ENCODE peak calls at places on chromosomes 12 and 14, in five cellular contexts. One of them, this sample, is unnamed.

GRCh38 chr14:76426161-76426696 is 50.3 kb downstream of the ESRRB start:
- DNase-seq in A549: no peak
- DNase-seq in vagina: no peak
- DNase-seq in transverse colon: no peak
- DNase-seq in sigmoid colon: no peak
- DNase-seq in this sample: no peak

GRCh38 chr12:93279849-93280412 is 97.8 kb upstream of the NUDT4 start:
- DNase-seq in A549: no peak
- DNase-seq in transverse colon: no peak
- DNase-seq in sigmoid colon: no peak
- DNase-seq in vagina: no peak
- DNase-seq in this sample: no peak

GRCh38 chr12:66905201-66905600 is 226.3 kb upstream of the GRIP1 start:
- DNase-seq in A549: no peak
- DNase-seq in transverse colon: no peak
- DNase-seq in sigmoid colon: no peak
- DNase-seq in vagina: no peak
- DNase-seq in this sample: no peak

GRCh38 chr12:78951746-78952532 is 87.4 kb downstream of the SYT1 start:
- DNase-seq in A549: no peak
- DNase-seq in vagina: no peak
- DNase-seq in transverse colon: no peak
- DNase-seq in sigmoid colon: no peak
- DNase-seq in this sample: no peak

GRCh38 chr12:117897379-117898161 is 71.2 kb downstream of the KSR2 start:
- DNase-seq in sigmoid colon: no peak
- DNase-seq in vagina: no peak
- DNase-seq in A549: no peak
- DNase-seq in transverse colon: no peak
- DNase-seq in this sample: no peak

GRCh38 chr14:20652996-20653975 is 11.8 kb upstream of the OR6S1 start:
- DNase-seq in A549: peak; percentile 97
- DNase-seq in vagina: no peak
- DNase-seq in sigmoid colon: no peak
- DNase-seq in transverse colon: no peak
- DNase-seq in this sample: no peak

GRCh38 chr12:90024261-90024660 is 315.6 kb upstream of the ATP2B1 start:
- DNase-seq in vagina: no peak
- DNase-seq in A549: peak; percentile 62
- DNase-seq in transverse colon: no peak
- DNase-seq in sigmoid colon: no peak
- DNase-seq in this sample: peak; percentile 24

GRCh38 chr12:121799842-121800693 is 3.7 kb upstream of the SETD1B start:
- DNase-seq in vagina: peak; percentile 94
- DNase-seq in A549: peak; percentile 91
- DNase-seq in sigmoid colon: peak; percentile 97
- DNase-seq in transverse colon: peak; percentile 94
- DNase-seq in this sample: peak; percentile 91

GRCh38 chr14:103537175-103537990 is 8.4 kb downstream of the TRMT61A start:
- DNase-seq in transverse colon: no peak
- DNase-seq in sigmoid colon: peak; percentile 64
- DNase-seq in A549: no peak
- DNase-seq in vagina: no peak
- DNase-seq in this sample: no peak

GRCh38 chr14:92641306-92641705 is 107.1 kb downstream of the LGMN start:
- DNase-seq in sigmoid colon: no peak
- DNase-seq in vagina: no peak
- DNase-seq in transverse colon: no peak
- DNase-seq in A549: no peak
- DNase-seq in this sample: no peak

GRCh38 chr12:3342051-3342450 is 149.0 kb upstream of the PRMT8 start:
- DNase-seq in A549: peak; percentile 22
- DNase-seq in transverse colon: no peak
- DNase-seq in vagina: no peak
- DNase-seq in sigmoid colon: no peak
- DNase-seq in this sample: peak; percentile 61

GRCh38 chr14:66380143-66380542 is 106.0 kb upstream of the CCDC196 start:
- DNase-seq in transverse colon: no peak
- DNase-seq in vagina: no peak
- DNase-seq in sigmoid colon: no peak
- DNase-seq in A549: no peak
- DNase-seq in this sample: no peak

GRCh38 chr14:93674343-93674742 is 113.9 kb downstream of the PRIMA1 start:
- DNase-seq in transverse colon: no peak
- DNase-seq in A549: no peak
- DNase-seq in sigmoid colon: no peak
- DNase-seq in vagina: no peak
- DNase-seq in this sample: no peak

GRCh38 chr12:118361889-118362288 is 10.8 kb downstream of the TAOK3 start:
- DNase-seq in transverse colon: no peak
- DNase-seq in sigmoid colon: no peak
- DNase-seq in A549: no peak
- DNase-seq in vagina: no peak
- DNase-seq in this sample: no peak

GRCh38 chr12:28996688-28997087 is 152.4 kb upstream of the FAR2 start:
- DNase-seq in sigmoid colon: no peak
- DNase-seq in vagina: no peak
- DNase-seq in A549: no peak
- DNase-seq in transverse colon: no peak
- DNase-seq in this sample: no peak

GRCh38 chr14:79598339-79598738 is 613.0 kb downstream of the DIO2 start:
- DNase-seq in A549: no peak
- DNase-seq in vagina: no peak
- DNase-seq in sigmoid colon: no peak
- DNase-seq in transverse colon: no peak
- DNase-seq in this sample: no peak

GRCh38 chr14:33909380-33910084 is 41.3 kb downstream of the EGLN3 start:
- DNase-seq in vagina: no peak
- DNase-seq in A549: no peak
- DNase-seq in transverse colon: no peak
- DNase-seq in sigmoid colon: no peak
- DNase-seq in this sample: no peak

GRCh38 chr12:77751939-77752338 is 78.8 kb upstream of the NAV3 start:
- DNase-seq in sigmoid colon: no peak
- DNase-seq in A549: no peak
- DNase-seq in transverse colon: no peak
- DNase-seq in vagina: no peak
- DNase-seq in this sample: no peak

GRCh38 chr14:22485178-22485577 is 103.8 kb downstream of the DAD1 start:
- DNase-seq in A549: no peak
- DNase-seq in transverse colon: no peak
- DNase-seq in vagina: no peak
- DNase-seq in sigmoid colon: no peak
- DNase-seq in this sample: no peak
- H3K4me1 ChIP-seq in A549: no peaks in the 10 kb centered on the region
- H3K4me1 ChIP-seq in transverse colon: no peaks in the 10 kb centered on the region
- H3K4me1 ChIP-seq in vagina: peaks cover 65% of the 10 kb centered on the region
- H3K4me1 ChIP-seq in sigmoid colon: peaks cover 23% of the 10 kb centered on the region
- H3K4me1 ChIP-seq in this sample: peaks cover 13% of the 10 kb centered on the region

GRCh38 chr14:70257526-70257925 is 68.8 kb upstream of the SLC8A3 start:
- DNase-seq in vagina: no peak
- DNase-seq in A549: peak; percentile 44
- DNase-seq in transverse colon: peak; percentile 21
- DNase-seq in sigmoid colon: no peak
- DNase-seq in this sample: peak; percentile 31
- TF ChIP-seq CTCF in vagina: no peak
- TF ChIP-seq CTCF in A549: peak; percentile 28
- TF ChIP-seq CTCF in transverse colon: no peak
- TF ChIP-seq CTCF in sigmoid colon: no peak
- TF ChIP-seq CTCF in this sample: no peak

DNA sequence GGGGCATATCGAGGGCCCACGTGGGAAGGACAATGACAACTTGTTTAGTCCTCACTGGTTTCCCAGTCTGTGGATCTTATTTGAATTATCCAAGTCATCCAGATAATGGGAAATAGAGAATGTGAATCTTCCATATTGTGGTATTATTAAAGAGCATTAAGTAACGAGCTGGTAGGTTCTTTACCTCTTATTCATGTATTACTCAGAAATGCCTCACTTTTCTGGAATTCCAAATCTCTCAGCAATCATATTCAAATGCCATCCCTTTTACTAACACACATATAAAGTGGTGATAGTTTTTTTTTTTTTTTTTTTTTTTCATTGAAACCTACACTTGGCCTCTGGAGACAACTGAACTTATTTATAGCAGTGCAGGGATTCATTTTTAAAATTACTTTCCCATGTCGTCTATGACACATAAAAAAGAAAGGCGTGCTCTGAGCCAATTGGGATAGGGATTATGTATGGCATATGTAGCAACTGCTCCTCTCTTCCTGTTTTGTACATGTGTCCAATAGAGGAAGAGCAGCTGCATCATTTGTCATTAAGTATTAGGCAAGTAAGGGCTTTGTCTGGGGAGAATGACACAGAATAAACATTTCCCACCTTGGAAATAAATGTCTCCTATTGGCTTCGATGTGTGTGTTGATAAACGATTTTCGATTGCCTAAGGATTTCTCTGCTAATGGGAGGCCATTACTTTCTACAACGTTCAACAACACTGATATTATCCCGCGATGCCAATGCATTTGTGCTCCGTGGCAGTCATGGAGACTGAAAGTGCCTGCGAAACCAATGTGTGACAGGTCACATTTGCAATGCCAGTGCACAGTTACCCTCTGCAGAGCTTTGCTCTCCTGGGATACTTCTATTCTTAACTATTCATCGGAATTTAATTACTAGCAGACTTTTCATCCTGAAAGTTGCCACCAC is 78.6 kb upstream of the IFNG-AS1 start:
- DNase-seq in transverse colon: no peak
- DNase-seq in sigmoid colon: no peak
- DNase-seq in A549: peak; percentile 48
- DNase-seq in vagina: no peak
- DNase-seq in this sample: no peak
- H3K4me3 ChIP-seq in transverse colon: no peak overlapping the region
- H3K4me3 ChIP-seq in sigmoid colon: no peak overlapping the region
- H3K4me3 ChIP-seq in A549: no peak overlapping the region
- H3K4me3 ChIP-seq in vagina: no peak overlapping the region
- H3K4me3 ChIP-seq in this sample: no peak overlapping the region

DNA sequence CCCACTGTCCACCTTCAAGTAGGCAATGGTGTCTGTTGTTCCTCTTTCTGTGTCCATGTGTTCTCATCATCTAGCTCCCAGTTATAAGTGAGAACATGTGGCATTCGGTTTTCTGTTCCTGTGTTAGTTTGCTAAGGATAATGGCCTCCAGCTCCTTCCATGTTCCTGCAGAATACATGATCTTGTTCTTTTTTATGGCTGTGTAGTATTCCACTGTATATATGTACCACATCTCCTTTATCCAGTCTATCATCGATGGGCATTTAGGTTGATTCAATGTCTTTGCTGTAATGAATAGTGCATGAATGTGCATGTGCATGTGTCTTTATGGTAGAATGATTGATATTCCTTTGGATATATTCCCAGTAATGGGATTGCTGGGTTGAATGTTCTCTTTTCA is 123.3 kb upstream of the LHX5 start:
- DNase-seq in A549: no peak
- DNase-seq in vagina: no peak
- DNase-seq in transverse colon: no peak
- DNase-seq in sigmoid colon: no peak
- DNase-seq in this sample: no peak
- H3K4me1 ChIP-seq in A549: no peaks in the 10 kb centered on the region
- H3K4me1 ChIP-seq in vagina: peaks cover 4% of the 10 kb centered on the region
- H3K4me1 ChIP-seq in transverse colon: no peaks in the 10 kb centered on the region
- H3K4me1 ChIP-seq in sigmoid colon: no peaks in the 10 kb centered on the region
- H3K4me1 ChIP-seq in this sample: no peaks in the 10 kb centered on the region

GRCh38 chr14:89418976-89419375 is 1.9 kb upstream of the FOXN3 start:
- DNase-seq in A549: no peak
- DNase-seq in sigmoid colon: peak; percentile 49
- DNase-seq in vagina: no peak
- DNase-seq in transverse colon: no peak
- DNase-seq in this sample: no peak
- TF ChIP-seq CTCF in A549: no peak
- TF ChIP-seq CTCF in sigmoid colon: peak; percentile 9
- TF ChIP-seq CTCF in vagina: no peak
- TF ChIP-seq CTCF in transverse colon: no peak
- TF ChIP-seq CTCF in this sample: no peak

This sample was measured in Caco-2.